ENCODE peak calls at places on chromosomes 4 and X, in four cellular contexts. H, W, Q and C are unnamed samples. For H3K4me1, the result is how much of the 10 kb centered on the place peaks cover.

GRCh38 chr4:87007345-87008181 is 72.8 kb downstream of the AFF1 start:
- DNase-seq in H (peak), W (peak), Q (peak), C (peak)

GRCh38 chrX:16826207-16826606 is 39.9 kb downstream of the TXLNG start:
- DNase-seq in H (no peak), W (peak), Q (peak), C (no peak)

GRCh38 chrX:70476934-70477733 is 32.5 kb downstream of the DLG3 start:
- DNase-seq in H (no peak), W (peak), Q (peak), C (peak)

GRCh38 chrX:1002611-1003010 is 209.8 kb downstream of the CRLF2 start:
- DNase-seq in H (no peak), W (no peak), Q (no peak), C (no peak)

GRCh38 chrX:147069926-147070325 is 255.4 kb upstream of the CXorf51A start:
- DNase-seq in H (no peak), W (no peak), Q (no peak), C (no peak)

GRCh38 chr4:76585897-76586360 is 150.9 kb downstream of the SHROOM3 start:
- DNase-seq in H (peak), W (peak), Q (peak), C (peak)

GRCh38 chr4:1356181-1356998 is 9.4 kb downstream of the UVSSA start:
- DNase-seq in H (peak), W (peak), Q (peak), C (peak)

GRCh38 chr4:102842367-102842766 is 15.0 kb upstream of the UBE2D3 start:
- DNase-seq in H (no peak), W (no peak), Q (no peak), C (no peak)

GRCh38 chrX:129945131-129945530 is 37.3 kb upstream of the BCORL1 start:
- DNase-seq in H (no peak), W (peak), Q (no peak), C (no peak)

GRCh38 chr4:2412885-2413716 is 5.3 kb downstream of the ZFYVE28 start:
- DNase-seq in H (peak), W (peak), Q (peak), C (peak)
- H3K4me1 ChIP-seq in H (half or more), W (under half), Q (under half), C (under half)

DNA sequence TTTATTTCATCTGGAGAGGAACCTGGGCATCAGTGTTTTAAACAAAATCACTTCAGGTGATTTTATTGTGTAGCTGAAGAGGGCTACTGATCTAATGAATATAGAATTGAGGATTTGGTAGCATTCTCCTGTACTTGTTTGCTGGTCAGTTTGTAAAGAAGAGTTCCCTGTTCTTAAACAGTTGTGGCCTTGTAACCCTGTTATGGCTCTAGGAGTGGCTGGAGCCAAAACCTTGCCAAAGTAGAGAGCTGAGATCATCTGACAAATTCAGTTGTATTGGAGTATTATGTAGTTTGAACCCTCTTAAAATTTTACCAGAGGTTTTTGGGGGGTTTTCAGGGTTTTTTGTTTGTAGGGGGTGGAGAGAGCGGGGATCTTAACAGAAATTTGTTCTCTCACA is 36.5 kb downstream of the USP9X start:
- DNase-seq in H (no peak), W (no peak), Q (no peak), C (no peak)
- H3K4me1 ChIP-seq in H (under half), W (under half), Q (under half), C (under half)

GRCh38 chr4:48774760-48775398 is 5.2 kb downstream of the FRYL start:
- DNase-seq in H (no peak), W (no peak), Q (no peak), C (no peak)

GRCh38 chr4:48779998-48780866 is at the start of gene FRYL:
- DNase-seq in H (peak), W (peak), Q (peak), C (peak)

GRCh38 chr4:48778431-48779094 is 1.5 kb downstream of the FRYL start:
- DNase-seq in H (no peak), W (peak), Q (peak), C (no peak)

GRCh38 chr4:48779095-48779997 is 733 bp downstream of the FRYL start:
- DNase-seq in H (peak), W (peak), Q (peak), C (peak)

GRCh38 chr4:48777739-48778138 is 2.3 kb downstream of the FRYL start:
- DNase-seq in H (no peak), W (peak), Q (no peak), C (no peak)
- H3K4me1 ChIP-seq in H (half or more), W (under half), Q (under half), C (under half)

GRCh38 chr4:124712417-124713212 is at the start of gene ANKRD50:
- DNase-seq in H (peak), W (peak), Q (peak), C (peak)
- H3K4me1 ChIP-seq in H (under half), W (under half), Q (under half), C (under half)

GRCh38 chr4:94508841-94509240 is 57.1 kb downstream of the PDLIM5 start:
- DNase-seq in H (no peak), W (peak), Q (no peak), C (no peak)
- H3K4me1 ChIP-seq in H (half or more), W (under half), Q (under half), C (under half)

GRCh38 chr4:78569291-78569821 is 17.8 kb downstream of the ANXA3 start:
- DNase-seq in H (no peak), W (peak), Q (peak), C (no peak)
- H3K4me1 ChIP-seq in H (half or more), W (half or more), Q (under half), C (under half)

DNA sequence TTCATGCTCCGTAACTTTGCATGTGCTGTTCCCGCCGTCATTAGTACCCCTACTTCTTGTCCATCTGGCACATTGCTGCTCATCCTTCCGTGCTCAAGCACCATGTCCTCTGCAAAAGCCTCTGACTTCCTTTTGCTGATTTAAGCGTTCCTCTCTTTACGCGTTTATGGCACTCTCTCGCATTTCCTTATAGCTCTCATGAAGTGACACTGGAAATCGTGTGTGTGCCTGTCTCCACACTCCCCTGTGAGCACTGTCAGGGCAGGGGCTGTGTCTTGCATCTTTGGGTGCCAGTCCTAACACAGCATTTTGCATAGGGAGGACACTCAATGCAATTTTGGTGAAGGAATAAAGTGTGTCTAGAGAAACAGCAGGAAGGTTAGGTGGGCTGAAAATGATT is 210.6 kb upstream of the FAT1 start:
- DNase-seq in H (no peak), W (no peak), Q (no peak), C (no peak)
- H3K4me1 ChIP-seq in H (under half), W (under half), Q (under half), C (under half)

DNA sequence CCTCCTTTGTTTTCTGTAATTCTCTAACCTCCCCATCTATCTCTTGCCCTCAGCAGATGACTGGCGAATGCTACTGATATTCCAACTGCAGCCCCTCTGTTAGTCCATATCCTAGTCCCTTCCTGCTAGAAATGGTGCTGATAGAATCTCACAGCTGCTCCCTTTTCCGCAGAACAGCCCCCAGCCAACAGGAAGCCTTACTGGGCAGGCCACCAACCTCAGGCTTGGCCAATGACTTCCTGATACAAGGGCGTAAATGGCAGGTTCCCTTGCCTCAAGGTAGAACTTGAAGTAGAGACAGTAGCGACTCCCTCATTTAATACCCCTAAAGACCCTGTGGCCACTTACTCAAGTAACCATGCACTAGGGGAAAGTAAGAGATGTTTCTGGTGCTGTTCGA is 26.7 kb upstream of the SLC2A9 start:
- DNase-seq in H (no peak), W (no peak), Q (no peak), C (no peak)
- H3K4me1 ChIP-seq in H (under half), W (under half), Q (under half), C (under half)